ENCODE peak calls at places on chromosomes 6 and 20, in nine cellular contexts. One of them, this sample, is unnamed.

GRCh38 chr20:60302875-60303274 is 344.7 kb downstream of the CDH26 start:
- DNase-seq in endothelial cell of umbilical vein: no peak
- DNase-seq in tibial artery: no peak
- DNase-seq in HepG2: no peak
- DNase-seq in left ventricle myocardium inferior: no peak
- DNase-seq in small intestine: no peak
- DNase-seq in HCT116: no peak
- DNase-seq in hepatocyte: no peak
- DNase-seq in CD4-positive, CD25-positive, alpha-beta regulatory T cell: no peak
- DNase-seq in this sample: no peak

GRCh38 chr6:110415297-110415916 is at the start of gene DDO:
- DNase-seq in left ventricle myocardium inferior: peak; percentile 86
- DNase-seq in HCT116: no peak
- DNase-seq in small intestine: peak; percentile 94
- DNase-seq in tibial artery: peak; percentile 77
- DNase-seq in hepatocyte: no peak
- DNase-seq in HepG2: peak; percentile 86
- DNase-seq in CD4-positive, CD25-positive, alpha-beta regulatory T cell: no peak
- DNase-seq in endothelial cell of umbilical vein: peak; percentile 10
- DNase-seq in this sample: no peak

GRCh38 chr6:53347250-53347920 is 1.4 kb downstream of the ELOVL5 start:
- DNase-seq in CD4-positive, CD25-positive, alpha-beta regulatory T cell: no peak
- DNase-seq in tibial artery: no peak
- DNase-seq in hepatocyte: peak; percentile 28
- DNase-seq in small intestine: peak; percentile 32
- DNase-seq in endothelial cell of umbilical vein: peak; percentile 58
- DNase-seq in left ventricle myocardium inferior: no peak
- DNase-seq in HepG2: no peak
- DNase-seq in HCT116: no peak
- DNase-seq in this sample: no peak

GRCh38 chr6:52375780-52376556 is 14.0 kb downstream of the PAQR8 start:
- DNase-seq in hepatocyte: no peak
- DNase-seq in HCT116: no peak
- DNase-seq in small intestine: no peak
- DNase-seq in HepG2: no peak
- DNase-seq in left ventricle myocardium inferior: no peak
- DNase-seq in CD4-positive, CD25-positive, alpha-beta regulatory T cell: no peak
- DNase-seq in tibial artery: no peak
- DNase-seq in endothelial cell of umbilical vein: no peak
- DNase-seq in this sample: no peak

GRCh38 chr20:16940701-16941100 is 192.5 kb downstream of the OTOR start:
- DNase-seq in HCT116: no peak
- DNase-seq in hepatocyte: no peak
- DNase-seq in endothelial cell of umbilical vein: no peak
- DNase-seq in small intestine: no peak
- DNase-seq in left ventricle myocardium inferior: no peak
- DNase-seq in CD4-positive, CD25-positive, alpha-beta regulatory T cell: no peak
- DNase-seq in tibial artery: no peak
- DNase-seq in HepG2: no peak
- DNase-seq in this sample: no peak

GRCh38 chr6:1015819-1016218 is 296.1 kb upstream of the FOXQ1 start:
- DNase-seq in endothelial cell of umbilical vein: no peak
- DNase-seq in small intestine: no peak
- DNase-seq in tibial artery: no peak
- DNase-seq in HepG2: peak; percentile 64
- DNase-seq in hepatocyte: peak; percentile 35
- DNase-seq in left ventricle myocardium inferior: no peak
- DNase-seq in CD4-positive, CD25-positive, alpha-beta regulatory T cell: no peak
- DNase-seq in HCT116: no peak
- DNase-seq in this sample: no peak

GRCh38 chr6:9523462-9523861 is 891.4 kb downstream of the TFAP2A start:
- DNase-seq in left ventricle myocardium inferior: no peak
- DNase-seq in small intestine: no peak
- DNase-seq in CD4-positive, CD25-positive, alpha-beta regulatory T cell: no peak
- DNase-seq in HCT116: no peak
- DNase-seq in tibial artery: no peak
- DNase-seq in hepatocyte: peak; percentile 48
- DNase-seq in HepG2: no peak
- DNase-seq in endothelial cell of umbilical vein: peak; percentile 64
- DNase-seq in this sample: no peak

GRCh38 chr20:8215516-8215915 is 83.5 kb downstream of the PLCB1 start:
- DNase-seq in hepatocyte: no peak
- DNase-seq in small intestine: no peak
- DNase-seq in CD4-positive, CD25-positive, alpha-beta regulatory T cell: no peak
- DNase-seq in tibial artery: no peak
- DNase-seq in HepG2: no peak
- DNase-seq in left ventricle myocardium inferior: no peak
- DNase-seq in HCT116: no peak
- DNase-seq in endothelial cell of umbilical vein: peak; percentile 16
- DNase-seq in this sample: no peak

GRCh38 chr20:58006346-58007316 is 221.8 kb downstream of the ANKRD60 start:
- DNase-seq in HepG2: no peak
- DNase-seq in HCT116: no peak
- DNase-seq in hepatocyte: no peak
- DNase-seq in left ventricle myocardium inferior: no peak
- DNase-seq in CD4-positive, CD25-positive, alpha-beta regulatory T cell: no peak
- DNase-seq in tibial artery: peak; percentile 24
- DNase-seq in endothelial cell of umbilical vein: no peak
- DNase-seq in small intestine: no peak
- DNase-seq in this sample: no peak

GRCh38 chr20:57498425-57499400 is 26.2 kb downstream of the CTCFL start:
- DNase-seq in endothelial cell of umbilical vein: no peak
- DNase-seq in tibial artery: no peak
- DNase-seq in hepatocyte: peak; percentile 41
- DNase-seq in HepG2: no peak
- DNase-seq in left ventricle myocardium inferior: no peak
- DNase-seq in small intestine: no peak
- DNase-seq in CD4-positive, CD25-positive, alpha-beta regulatory T cell: no peak
- DNase-seq in HCT116: peak; percentile 19
- DNase-seq in this sample: no peak

GRCh38 chr6:158754738-158755137 is 64.4 kb downstream of the EZR start:
- DNase-seq in endothelial cell of umbilical vein: no peak
- DNase-seq in HepG2: no peak
- DNase-seq in HCT116: no peak
- DNase-seq in CD4-positive, CD25-positive, alpha-beta regulatory T cell: no peak
- DNase-seq in small intestine: no peak
- DNase-seq in tibial artery: no peak
- DNase-seq in hepatocyte: no peak
- DNase-seq in left ventricle myocardium inferior: no peak
- DNase-seq in this sample: no peak

GRCh38 chr6:48471326-48471725 is 360.3 kb upstream of the PTCHD4 start:
- DNase-seq in HepG2: no peak
- DNase-seq in CD4-positive, CD25-positive, alpha-beta regulatory T cell: no peak
- DNase-seq in tibial artery: no peak
- DNase-seq in HCT116: no peak
- DNase-seq in small intestine: no peak
- DNase-seq in left ventricle myocardium inferior: no peak
- DNase-seq in endothelial cell of umbilical vein: no peak
- DNase-seq in hepatocyte: no peak
- DNase-seq in this sample: no peak

GRCh38 chr6:29510202-29510601 is 22.4 kb upstream of the MAS1L start:
- DNase-seq in CD4-positive, CD25-positive, alpha-beta regulatory T cell: no peak
- DNase-seq in endothelial cell of umbilical vein: no peak
- DNase-seq in HepG2: peak; percentile 15
- DNase-seq in tibial artery: no peak
- DNase-seq in small intestine: no peak
- DNase-seq in HCT116: no peak
- DNase-seq in left ventricle myocardium inferior: no peak
- DNase-seq in hepatocyte: no peak
- DNase-seq in this sample: no peak

GRCh38 chr20:62561182-62561581 is 81.1 kb upstream of the SLCO4A1 start:
- DNase-seq in hepatocyte: no peak
- DNase-seq in endothelial cell of umbilical vein: no peak
- DNase-seq in HepG2: no peak
- DNase-seq in HCT116: no peak
- DNase-seq in left ventricle myocardium inferior: no peak
- DNase-seq in small intestine: no peak
- DNase-seq in tibial artery: no peak
- DNase-seq in CD4-positive, CD25-positive, alpha-beta regulatory T cell: no peak
- DNase-seq in this sample: no peak

GRCh38 chr6:121522265-121522664 is 86.8 kb downstream of the GJA1 start:
- DNase-seq in HCT116: no peak
- DNase-seq in small intestine: no peak
- DNase-seq in CD4-positive, CD25-positive, alpha-beta regulatory T cell: no peak
- DNase-seq in endothelial cell of umbilical vein: peak; percentile 99
- DNase-seq in hepatocyte: peak; percentile 48
- DNase-seq in HepG2: no peak
- DNase-seq in left ventricle myocardium inferior: no peak
- DNase-seq in tibial artery: peak; percentile 45
- DNase-seq in this sample: no peak

GRCh38 chr20:21719592-21720214 is 14.2 kb downstream of the PAX1 start:
- DNase-seq in CD4-positive, CD25-positive, alpha-beta regulatory T cell: no peak
- DNase-seq in endothelial cell of umbilical vein: peak; percentile 67
- DNase-seq in HCT116: peak; percentile 35
- DNase-seq in HepG2: peak; percentile 68
- DNase-seq in tibial artery: peak; percentile 67
- DNase-seq in small intestine: peak; percentile 49
- DNase-seq in hepatocyte: peak; percentile 81
- DNase-seq in left ventricle myocardium inferior: no peak
- DNase-seq in this sample: peak; percentile 21

GRCh38 chr6:37981626-37982025 is 162.1 kb downstream of the ZFAND3 start:
- DNase-seq in HCT116: no peak
- DNase-seq in tibial artery: no peak
- DNase-seq in left ventricle myocardium inferior: no peak
- DNase-seq in small intestine: no peak
- DNase-seq in CD4-positive, CD25-positive, alpha-beta regulatory T cell: no peak
- DNase-seq in endothelial cell of umbilical vein: no peak
- DNase-seq in hepatocyte: no peak
- DNase-seq in HepG2: no peak
- DNase-seq in this sample: no peak

GRCh38 chr20:35630636-35631035 is 15.0 kb downstream of the SPAG4 start:
- DNase-seq in CD4-positive, CD25-positive, alpha-beta regulatory T cell: no peak
- DNase-seq in tibial artery: no peak
- DNase-seq in HepG2: no peak
- DNase-seq in endothelial cell of umbilical vein: no peak
- DNase-seq in left ventricle myocardium inferior: no peak
- DNase-seq in HCT116: no peak
- DNase-seq in small intestine: no peak
- DNase-seq in hepatocyte: no peak
- DNase-seq in this sample: no peak

GRCh38 chr6:127486934-127487333 is 27.7 kb upstream of the KIAA0408 start:
- DNase-seq in tibial artery: no peak
- DNase-seq in hepatocyte: no peak
- DNase-seq in HepG2: no peak
- DNase-seq in HCT116: no peak
- DNase-seq in small intestine: no peak
- DNase-seq in left ventricle myocardium inferior: no peak
- DNase-seq in endothelial cell of umbilical vein: no peak
- DNase-seq in CD4-positive, CD25-positive, alpha-beta regulatory T cell: no peak
- DNase-seq in this sample: no peak

GRCh38 chr20:49395183-49395582 is 87.3 kb downstream of the KCNB1 start:
- DNase-seq in HCT116: no peak
- DNase-seq in endothelial cell of umbilical vein: no peak
- DNase-seq in tibial artery: peak; percentile 88
- DNase-seq in small intestine: no peak
- DNase-seq in left ventricle myocardium inferior: no peak
- DNase-seq in HepG2: no peak
- DNase-seq in hepatocyte: no peak
- DNase-seq in CD4-positive, CD25-positive, alpha-beta regulatory T cell: no peak
- DNase-seq in this sample: no peak
- H3K27ac ChIP-seq in HCT116: no peak overlapping the region
- H3K27ac ChIP-seq in endothelial cell of umbilical vein: no peak overlapping the region
- H3K27ac ChIP-seq in tibial artery: peak overlapping the region; percentile 69
- H3K27ac ChIP-seq in small intestine: no peak overlapping the region
- H3K27ac ChIP-seq in left ventricle myocardium inferior: peak overlapping the region; percentile 16
- H3K27ac ChIP-seq in HepG2: no peak overlapping the region
- H3K27ac ChIP-seq in hepatocyte: no peak overlapping the region
- H3K27ac ChIP-seq in CD4-positive, CD25-positive, alpha-beta regulatory T cell: no peak overlapping the region
- H3K27ac ChIP-seq in this sample: no peak overlapping the region

DNA sequence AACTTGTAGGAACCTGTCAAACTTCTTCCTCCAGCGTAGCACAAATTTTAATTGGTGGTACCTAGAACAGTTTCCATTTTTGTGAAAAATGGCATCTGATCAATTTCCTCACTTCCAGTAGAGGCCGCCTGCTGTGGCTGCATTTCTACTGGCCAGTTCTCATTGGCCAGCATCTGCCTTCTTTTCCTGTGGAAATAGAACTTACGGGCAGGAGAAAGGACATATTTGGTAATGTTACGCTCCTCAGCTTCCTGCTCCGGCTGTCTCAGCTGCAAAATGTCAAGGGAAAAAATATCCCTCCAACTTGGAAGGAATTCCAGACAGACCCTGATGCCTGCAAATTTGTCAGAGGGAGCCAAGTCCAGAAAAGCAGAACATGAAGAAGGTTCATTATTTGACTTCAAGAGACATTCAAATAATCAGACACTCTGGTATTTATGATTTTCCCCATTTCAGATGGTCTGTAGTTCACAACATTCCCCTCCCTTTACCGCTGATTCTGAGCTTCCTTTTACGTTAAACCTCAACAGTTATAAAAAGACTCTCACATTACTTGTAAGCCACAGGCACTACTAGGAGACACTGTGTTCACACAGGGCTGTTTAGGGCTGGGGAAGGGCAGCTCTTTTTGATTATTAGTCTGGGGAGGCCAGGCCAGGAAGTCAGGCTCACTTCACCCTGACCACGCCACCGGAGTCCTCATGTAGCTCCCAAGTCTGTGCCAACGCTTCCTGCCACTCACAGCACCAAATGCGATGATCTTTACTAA is 179.5 kb upstream of the CCN2 start:
- DNase-seq in HepG2: no peak
- DNase-seq in hepatocyte: no peak
- DNase-seq in small intestine: no peak
- DNase-seq in endothelial cell of umbilical vein: peak; percentile 67
- DNase-seq in HCT116: no peak
- DNase-seq in tibial artery: peak; percentile 77
- DNase-seq in left ventricle myocardium inferior: peak; percentile 37
- DNase-seq in CD4-positive, CD25-positive, alpha-beta regulatory T cell: no peak
- DNase-seq in this sample: no peak
- H3K4me3 ChIP-seq in HepG2: no peak overlapping the region
- H3K4me3 ChIP-seq in hepatocyte: no peak overlapping the region
- H3K4me3 ChIP-seq in small intestine: no peak overlapping the region
- H3K4me3 ChIP-seq in endothelial cell of umbilical vein: peak overlapping the region; percentile 6
- H3K4me3 ChIP-seq in HCT116: no peak overlapping the region
- H3K4me3 ChIP-seq in tibial artery: peak overlapping the region; percentile 17
- H3K4me3 ChIP-seq in left ventricle myocardium inferior: peak overlapping the region; percentile 0
- H3K4me3 ChIP-seq in CD4-positive, CD25-positive, alpha-beta regulatory T cell: no peak overlapping the region
- H3K4me3 ChIP-seq in this sample: no peak overlapping the region

GRCh38 chr6:42138190-42138589 is 4.2 kb downstream of the C6orf132 start:
- DNase-seq in left ventricle myocardium inferior: no peak
- DNase-seq in HepG2: no peak
- DNase-seq in hepatocyte: no peak
- DNase-seq in endothelial cell of umbilical vein: no peak
- DNase-seq in CD4-positive, CD25-positive, alpha-beta regulatory T cell: no peak
- DNase-seq in tibial artery: no peak
- DNase-seq in small intestine: no peak
- DNase-seq in HCT116: no peak
- DNase-seq in this sample: no peak
- H3K4me1 ChIP-seq in left ventricle myocardium inferior: peaks cover 19% of the 10 kb centered on the region
- H3K4me1 ChIP-seq in HepG2: peaks cover 79% of the 10 kb centered on the region
- H3K4me1 ChIP-seq in hepatocyte: peaks cover 56% of the 10 kb centered on the region
- H3K4me1 ChIP-seq in endothelial cell of umbilical vein: peaks cover 22% of the 10 kb centered on the region
- H3K4me1 ChIP-seq in CD4-positive, CD25-positive, alpha-beta regulatory T cell: peaks cover 10% of the 10 kb centered on the region
- H3K4me1 ChIP-seq in tibial artery: peaks cover 14% of the 10 kb centered on the region
- H3K4me1 ChIP-seq in small intestine: peaks cover 2% of the 10 kb centered on the region
- H3K4me1 ChIP-seq in HCT116: peaks cover 67% of the 10 kb centered on the region
- H3K4me1 ChIP-seq in this sample: no peaks in the 10 kb centered on the region

GRCh38 chr20:50129662-50130345 is 16.9 kb upstream of the UBE2V1 start:
- DNase-seq in small intestine: no peak
- DNase-seq in tibial artery: no peak
- DNase-seq in left ventricle myocardium inferior: no peak
- DNase-seq in hepatocyte: no peak
- DNase-seq in HepG2: no peak
- DNase-seq in HCT116: no peak
- DNase-seq in endothelial cell of umbilical vein: no peak
- DNase-seq in CD4-positive, CD25-positive, alpha-beta regulatory T cell: no peak
- DNase-seq in this sample: no peak
- H3K27ac ChIP-seq in small intestine: no peak overlapping the region
- H3K27ac ChIP-seq in tibial artery: peak overlapping the region; percentile 65
- H3K27ac ChIP-seq in left ventricle myocardium inferior: peak overlapping the region; percentile 77
- H3K27ac ChIP-seq in hepatocyte: no peak overlapping the region
- H3K27ac ChIP-seq in HepG2: no peak overlapping the region
- H3K27ac ChIP-seq in HCT116: no peak overlapping the region
- H3K27ac ChIP-seq in endothelial cell of umbilical vein: no peak overlapping the region
- H3K27ac ChIP-seq in CD4-positive, CD25-positive, alpha-beta regulatory T cell: no peak overlapping the region
- H3K27ac ChIP-seq in this sample: no peak overlapping the region